ENCODE peak calls at places on chromosomes 3 and 15, in four cellular contexts. R is HepG2, K is K562, C is GM12878. Z is an unnamed sample. For H4K20me1, the result is how much of the 10 kb centered on the place peaks cover.

GRCh38 chr15:45980376-45980775 is 345.5 kb downstream of the SQOR start:
- DNase-seq in K (no peak), C (no peak), R (no peak), Z (no peak)

GRCh38 chr3:160987982-160988964 is 116.9 kb downstream of the B3GALNT1 start:
- DNase-seq in C (no peak), K (no peak), R (no peak), Z (no peak)

GRCh38 chr15:88115529-88116152 is 140.9 kb downstream of the NTRK3 start:
- DNase-seq in K (no peak), R (no peak), C (no peak), Z (no peak)

GRCh38 chr3:136957751-136958288 is at the start of gene IL20RB:
- DNase-seq in R (no peak), C (no peak), K (peak), Z (no peak)

GRCh38 chr3:76638006-76638405 is 401.9 kb upstream of the ROBO2 start:
- DNase-seq in C (no peak), K (no peak), R (no peak), Z (no peak)

GRCh38 chr15:101723161-101723873 is 956 bp downstream of the TARS3 start:
- DNase-seq in K (peak), C (peak), R (no peak), Z (peak)

GRCh38 chr15:58433597-58434333 is 2.0 kb downstream of the LIPC start:
- DNase-seq in C (no peak), K (no peak), R (no peak), Z (no peak)

GRCh38 chr3:24232784-24233183 is 261.9 kb downstream of the THRB start:
- DNase-seq in C (no peak), K (no peak), R (no peak), Z (no peak)

GRCh38 chr3:23994247-23994574 is 49.1 kb downstream of the NR1D2 start:
- DNase-seq in C (no peak), R (no peak), K (no peak), Z (no peak)

GRCh38 chr15:101813803-101814534 is 2.0 kb downstream of the OR4F15 start:
- DNase-seq in R (no peak), C (no peak), K (no peak), Z (no peak)

DNA sequence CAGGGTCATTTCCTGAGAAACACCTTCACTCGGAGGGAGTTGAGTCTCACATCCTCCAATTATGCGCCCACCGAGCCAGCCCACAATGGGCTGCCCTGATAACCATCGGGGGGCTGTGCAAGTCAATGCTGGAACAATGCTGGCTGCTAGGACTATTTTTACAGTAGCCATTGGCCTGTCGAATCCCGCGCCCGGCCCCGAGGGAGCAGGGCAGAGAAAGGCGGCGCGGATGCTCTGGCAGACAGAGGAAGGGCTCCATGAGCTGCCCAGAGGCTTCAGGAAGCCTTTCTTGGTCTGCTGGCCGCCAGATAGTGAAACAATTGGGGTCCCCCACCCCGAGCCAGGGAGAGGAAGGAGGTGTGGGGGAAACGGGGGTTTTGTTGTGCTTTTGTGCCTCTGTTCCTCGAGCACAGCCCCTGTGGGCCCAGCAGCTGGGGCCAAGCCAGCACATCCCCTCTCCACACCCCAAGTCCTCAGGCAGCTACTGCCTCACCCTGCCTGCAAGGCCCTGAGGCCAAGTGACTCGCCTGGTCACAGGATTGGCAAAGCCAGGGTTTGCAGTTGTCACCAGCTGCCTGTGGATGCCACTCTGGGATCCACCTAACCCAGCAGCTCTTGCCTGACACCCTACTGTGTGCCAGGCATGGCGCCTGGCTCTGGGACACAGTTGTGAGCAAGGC is 39.0 kb downstream of the SLC6A6 start:
- DNase-seq in C (no peak), K (no peak), R (no peak), Z (no peak)
- H4K20me1 ChIP-seq in C (under half), K (under half), R (under half), Z (under half)

GRCh38 chr3:78497692-78498091 is 1270.1 kb downstream of the ROBO1 start:
- DNase-seq in C (no peak), K (no peak), R (no peak), Z (peak)

GRCh38 chr3:78497025-78497424 is 1270.8 kb downstream of the ROBO1 start:
- DNase-seq in R (no peak), K (no peak), C (no peak), Z (peak)

GRCh38 chr3:78495326-78495725 is 1272.5 kb downstream of the ROBO1 start:
- DNase-seq in K (no peak), C (no peak), R (no peak), Z (no peak)

GRCh38 chr3:78496458-78496857 is 1271.3 kb downstream of the ROBO1 start:
- DNase-seq in K (no peak), C (no peak), R (no peak), Z (no peak)

DNA sequence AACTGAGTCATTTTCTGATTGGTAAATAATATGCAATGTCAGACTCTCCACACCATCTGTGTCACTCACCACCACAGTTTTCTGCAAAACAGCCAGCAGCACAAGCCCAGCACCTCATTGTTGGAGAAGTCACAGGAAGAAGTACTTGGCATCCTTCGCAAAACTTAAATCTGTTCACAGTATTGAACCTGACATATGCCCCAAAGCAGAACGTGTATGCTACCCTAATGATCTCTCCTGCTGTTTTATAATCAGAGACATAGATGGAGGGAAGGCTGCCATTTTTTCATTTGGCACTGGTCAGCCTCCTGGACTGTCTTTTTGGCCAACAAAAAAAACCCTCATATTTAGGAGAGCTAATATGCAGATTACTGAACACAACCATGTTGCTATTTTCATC is 1273.0 kb downstream of the ROBO1 start:
- DNase-seq in C (no peak), K (no peak), R (no peak), Z (no peak)
- TF ChIP-seq ZBTB33 in C (no peak), K (no peak), R (no peak), Z (no peak)

DNA sequence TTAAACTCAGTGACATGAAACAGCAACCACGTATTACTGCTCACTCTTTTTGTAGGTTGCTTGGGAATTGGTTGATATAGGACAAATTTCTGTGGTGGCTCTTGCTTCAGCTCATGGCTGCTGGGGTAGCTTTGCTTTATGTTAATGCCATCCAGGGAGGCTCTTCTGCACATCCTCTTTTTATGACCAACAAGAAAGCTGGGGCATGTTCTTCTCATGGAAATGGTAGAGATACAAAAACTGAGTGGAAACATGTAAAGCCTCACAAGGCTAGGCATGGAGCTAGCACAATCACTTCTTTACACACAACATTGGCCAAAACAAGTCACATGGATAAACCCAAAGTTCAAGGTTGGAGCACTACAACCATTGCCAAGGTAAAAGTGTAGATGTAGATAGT is 176.8 kb downstream of the NECTIN3 start:
- DNase-seq in K (no peak), R (no peak), C (no peak), Z (no peak)
- TF ChIP-seq POLR2AphosphoS5 in K (no peak), R (no peak), C (no peak), Z (no peak)

GRCh38 chr3:134353831-134354611 is 20.2 kb downstream of the AMOTL2 start:
- DNase-seq in R (no peak), C (no peak), K (no peak), Z (no peak)
- H4K20me1 ChIP-seq in R (under half), C (under half), K (under half), Z (under half)

GRCh38 chr3:122956685-122957455 is 70.7 kb downstream of the SEMA5B start:
- DNase-seq in R (no peak), C (no peak), K (no peak), Z (no peak)
- TF ChIP-seq ZBTB33 in R (no peak), C (no peak), K (no peak), Z (no peak)

DNA sequence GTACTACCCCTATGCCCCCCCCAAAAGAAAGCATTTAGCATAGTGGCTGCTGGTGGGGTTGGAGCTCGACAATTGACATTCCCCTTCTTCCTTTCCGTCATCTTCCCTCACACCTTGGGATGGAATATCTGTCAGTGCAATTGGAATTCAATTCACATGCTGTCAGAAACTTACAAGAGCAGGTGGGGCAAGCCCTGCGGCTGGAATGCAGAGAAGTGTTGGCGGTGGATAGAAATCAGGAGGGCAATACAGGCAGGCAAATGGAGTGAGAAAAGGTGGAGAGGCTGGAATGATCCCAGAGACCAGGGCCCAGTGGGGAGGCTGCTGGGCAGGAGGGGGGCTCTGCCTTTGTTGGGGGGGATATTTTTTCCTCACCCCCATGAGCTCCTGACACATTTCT is 44.1 kb downstream of the FAM3D start:
- DNase-seq in K (no peak), R (no peak), C (no peak), Z (no peak)
- TF ChIP-seq POLR2AphosphoS5 in K (no peak), R (no peak), C (no peak), Z (no peak)

DNA sequence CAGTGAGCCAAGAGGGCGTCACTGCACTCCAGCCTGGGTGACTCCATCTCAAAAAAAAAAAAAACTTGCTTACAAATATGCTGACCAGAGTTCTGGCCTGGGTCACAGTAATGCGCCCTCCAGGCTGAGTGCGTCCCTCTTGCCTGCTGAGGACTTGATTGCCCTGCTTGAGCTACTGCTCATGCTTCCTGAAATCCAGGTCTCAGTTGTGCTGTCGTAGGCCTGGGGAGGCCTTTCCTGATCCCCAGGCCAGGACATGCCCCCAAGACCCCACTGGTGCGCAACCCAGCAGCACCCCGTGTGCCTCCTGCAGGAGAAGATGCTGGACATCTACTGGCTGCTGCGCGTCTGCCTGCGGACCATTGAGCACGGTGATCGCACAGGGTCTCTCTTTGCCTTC is 7.3 kb downstream of the AMIGO3 start:
- DNase-seq in K (no peak), C (no peak), R (no peak), Z (no peak)
- H4K20me1 ChIP-seq in K (under half), C (under half), R (under half), Z (under half)

Z was measured in SK-N-SH.